ENCODE peak calls at places on chromosomes 6 and 20, in six cellular contexts. L is HepG2, J is HCT116, O is GM12878, C is H1, B is K562. W is an unnamed sample.

GRCh38 chr6:30447237-30447636 is 42.1 kb upstream of the HLA-E start:
- DNase-seq in L (peak), J (peak), O (no peak), C (peak), B (no peak), W (no peak)

GRCh38 chr6:101129851-101130250 is 248.7 kb upstream of the ASCC3 start:
- DNase-seq in L (no peak), J (no peak), O (no peak), C (no peak), B (no peak), W (no peak)

GRCh38 chr6:145887969-145888368 is 73.4 kb upstream of the FBXO30 start:
- DNase-seq in L (no peak), J (no peak), O (no peak), C (no peak), B (no peak), W (peak)

GRCh38 chr6:139912735-139913400 is 538.4 kb upstream of the CITED2 start:
- DNase-seq in L (no peak), J (no peak), O (no peak), C (no peak), B (no peak), W (no peak)

GRCh38 chr6:14035448-14035847 is 82.1 kb upstream of the CD83 start:
- DNase-seq in L (no peak), J (no peak), O (no peak), C (peak), B (no peak), W (no peak)

GRCh38 chr6:11194399-11195274 is 37.8 kb downstream of the NEDD9 start:
- DNase-seq in L (no peak), J (no peak), O (no peak), C (no peak), B (no peak), W (no peak)

GRCh38 chr20:34364013-34364382 is 925 bp downstream of the ITCH start:
- DNase-seq in L (no peak), J (no peak), O (no peak), C (no peak), B (no peak), W (peak)

GRCh38 chr6:22668717-22669116 is 99.4 kb downstream of the HDGFL1 start:
- DNase-seq in L (no peak), J (no peak), O (no peak), C (no peak), B (no peak), W (no peak)

GRCh38 chr6:16466778-16467177 is 228.4 kb downstream of the GMPR start:
- DNase-seq in L (no peak), J (no peak), O (no peak), C (no peak), B (no peak), W (no peak)

GRCh38 chr6:46323312-46323965 is 152.7 kb upstream of the ENPP5 start:
- DNase-seq in L (no peak), J (no peak), O (no peak), C (no peak), B (no peak), W (no peak)

GRCh38 chr6:108766419-108766818 is 81.8 kb upstream of the ARMC2 start:
- DNase-seq in L (no peak), J (no peak), O (no peak), C (no peak), B (no peak), W (no peak)

GRCh38 chr6:1624848-1625341 is 15.2 kb downstream of the FOXC1 start:
- DNase-seq in L (no peak), J (no peak), O (no peak), C (no peak), B (no peak), W (peak)

GRCh38 chr6:144344651-144345050 is 59.5 kb downstream of the UTRN start:
- DNase-seq in L (no peak), J (no peak), O (no peak), C (no peak), B (no peak), W (no peak)

GRCh38 chr6:23446394-23447001 is 679.5 kb upstream of the NRSN1 start:
- DNase-seq in L (no peak), J (peak), O (no peak), C (no peak), B (no peak), W (peak)

GRCh38 chr6:133191323-133191722 is 49.8 kb upstream of the EYA4 start:
- DNase-seq in L (no peak), J (no peak), O (no peak), C (no peak), B (no peak), W (no peak)

GRCh38 chr6:84074988-84075781 is 41.6 kb downstream of the MRAP2 start:
- DNase-seq in L (no peak), J (peak), O (no peak), C (no peak), B (peak), W (no peak)

GRCh38 chr20:44754554-44754953 is 8.9 kb downstream of the KCNK15 start:
- DNase-seq in L (no peak), J (no peak), O (no peak), C (no peak), B (no peak), W (no peak)

GRCh38 chr6:37809144-37809543 is 10.4 kb upstream of the ZFAND3 start:
- DNase-seq in L (no peak), J (no peak), O (no peak), C (no peak), B (no peak), W (no peak)

GRCh38 chr20:59333260-59333845 is 32.9 kb downstream of the EDN3 start:
- DNase-seq in L (no peak), J (no peak), O (no peak), C (no peak), B (no peak), W (no peak)

GRCh38 chr20:2805682-2806350 is 5.4 kb upstream of the CPXM1 start:
- DNase-seq in L (no peak), J (no peak), O (no peak), C (no peak), B (peak), W (peak)

GRCh38 chr20:50221501-50222323 is 31.1 kb downstream of the CEBPB start:
- DNase-seq in L (no peak), J (no peak), O (no peak), C (no peak), B (no peak), W (no peak)

GRCh38 chr6:83707829-83708545 is 914 bp downstream of the SNAP91 start:
- DNase-seq in L (no peak), J (no peak), O (no peak), C (peak), B (no peak), W (no peak)

GRCh38 chr6:29992792-29993191 is 50.5 kb downstream of the HLA-A start:
- DNase-seq in L (no peak), J (peak), O (no peak), C (no peak), B (no peak), W (no peak)

GRCh38 chr6:1250489-1251197 is 61.3 kb upstream of the FOXQ1 start:
- DNase-seq in L (no peak), J (no peak), O (no peak), C (no peak), B (no peak), W (no peak)

GRCh38 chr20:53736122-53736756 is 142.6 kb upstream of the ZNF217 start:
- DNase-seq in L (peak), J (no peak), O (no peak), C (no peak), B (no peak), W (peak)

GRCh38 chr20:63108247-63108646 is 101.5 kb upstream of the BHLHE23 start:
- DNase-seq in L (no peak), J (no peak), O (no peak), C (no peak), B (no peak), W (no peak)

GRCh38 chr20:62047666-62048345 is 17.9 kb downstream of the TAF4 start:
- DNase-seq in L (no peak), J (no peak), O (no peak), C (no peak), B (no peak), W (no peak)

GRCh38 chr6:12174878-12175277 is 115.3 kb upstream of the EDN1 start:
- DNase-seq in L (no peak), J (no peak), O (no peak), C (no peak), B (no peak), W (no peak)

GRCh38 chr6:155630085-155630484 is 174.4 kb upstream of the NOX3 start:
- DNase-seq in L (no peak), J (no peak), O (no peak), C (no peak), B (no peak), W (no peak)

GRCh38 chr6:98593676-98594075 is 240.7 kb upstream of the POU3F2 start:
- DNase-seq in L (no peak), J (no peak), O (no peak), C (no peak), B (no peak), W (no peak)

GRCh38 chr6:64310214-64310613 is 674.6 kb downstream of the PHF3 start:
- DNase-seq in L (no peak), J (no peak), O (no peak), C (no peak), B (no peak), W (no peak)

GRCh38 chr6:159252955-159253508 is 83.8 kb downstream of the FNDC1 start:
- DNase-seq in L (peak), J (peak), O (peak), C (peak), B (peak), W (peak)

GRCh38 chr20:24648919-24649318 is 179.5 kb downstream of the SYNDIG1 start:
- DNase-seq in L (no peak), J (no peak), O (peak), C (no peak), B (no peak), W (no peak)

GRCh38 chr6:5894357-5894756 is 112.4 kb downstream of the NRN1 start:
- DNase-seq in L (no peak), J (no peak), O (no peak), C (no peak), B (no peak), W (no peak)

GRCh38 chr6:52285174-52286068 is 879 bp upstream of the MCM3 start:
- DNase-seq in L (peak), J (no peak), O (no peak), C (no peak), B (peak), W (no peak)

GRCh38 chr6:52283111-52283510 is 1.4 kb downstream of the MCM3 start:
- DNase-seq in L (no peak), J (no peak), O (no peak), C (no peak), B (no peak), W (no peak)

GRCh38 chr6:52284460-52285173 is at the start of gene MCM3:
- DNase-seq in L (peak), J (peak), O (peak), C (peak), B (peak), W (peak)

GRCh38 chr6:52286798-52287432 is 2.4 kb upstream of the MCM3 start:
- DNase-seq in L (peak), J (peak), O (no peak), C (no peak), B (peak), W (peak)

GRCh38 chr6:52284131-52284459 is 447 bp downstream of the MCM3 start:
- DNase-seq in L (peak), J (no peak), O (no peak), C (no peak), B (peak), W (no peak)
- TF ChIP-seq JUND in L (no peak), J (no peak), O (no peak), C (no peak), B (no peak), W (no peak)

GRCh38 chr6:42961020-42961470 is 491 bp downstream of the GNMT start:
- DNase-seq in L (peak), J (no peak), O (no peak), C (no peak), B (no peak), W (no peak)
- TF ChIP-seq JUND in L (no peak), J (no peak), O (no peak), C (no peak), B (no peak), W (no peak)

GRCh38 chr20:32446301-32447100 is 88.4 kb downstream of the ASXL1 start:
- DNase-seq in L (no peak), J (no peak), O (no peak), C (no peak), B (no peak), W (no peak)

GRCh38 chr20:32449057-32449889 is 91.1 kb downstream of the ASXL1 start:
- DNase-seq in L (no peak), J (no peak), O (no peak), C (no peak), B (no peak), W (no peak)

GRCh38 chr20:32445539-32446273 is 87.6 kb downstream of the ASXL1 start:
- DNase-seq in L (no peak), J (no peak), O (no peak), C (no peak), B (no peak), W (peak)

GRCh38 chr20:32448306-32449056 is 90.3 kb downstream of the ASXL1 start:
- DNase-seq in L (no peak), J (no peak), O (no peak), C (no peak), B (no peak), W (no peak)

GRCh38 chr20:32447136-32448027 is 89.3 kb downstream of the ASXL1 start:
- DNase-seq in L (no peak), J (no peak), O (no peak), C (no peak), B (no peak), W (no peak)
- TF ChIP-seq JUND in L (no peak), J (no peak), O (no peak), C (no peak), B (no peak), W (no peak)

DNA sequence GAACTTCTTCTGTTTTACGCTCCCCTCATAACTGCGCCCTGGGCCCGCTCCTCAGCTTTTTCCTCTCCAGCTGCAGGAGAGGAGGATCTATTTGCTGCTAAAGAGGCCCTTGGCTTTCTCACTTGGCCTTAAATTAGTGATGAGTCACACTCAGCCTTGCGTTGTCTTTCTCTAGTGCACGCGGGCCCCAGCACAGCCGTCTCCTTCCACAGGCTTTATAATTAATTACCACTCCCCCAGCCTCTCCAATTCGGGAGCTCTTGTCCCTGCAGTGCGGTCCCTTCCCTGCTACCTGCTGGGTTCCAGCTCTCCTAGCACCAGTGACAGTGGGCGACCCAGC is 25.2 kb downstream of the PACSIN1 start:
- DNase-seq in L (no peak), J (no peak), O (no peak), C (no peak), B (peak), W (no peak)
- TF ChIP-seq JUND in L (no peak), J (no peak), O (no peak), C (peak), B (peak), W (no peak)

GRCh38 chr20:20492521-20493334 is 124.8 kb downstream of the INSM1 start:
- DNase-seq in L (no peak), J (no peak), O (no peak), C (no peak), B (no peak), W (no peak)

GRCh38 chr20:20490673-20491072 is 122.8 kb downstream of the INSM1 start:
- DNase-seq in L (no peak), J (no peak), O (no peak), C (no peak), B (no peak), W (no peak)

GRCh38 chr20:20489623-20490341 is 121.9 kb downstream of the INSM1 start:
- DNase-seq in L (no peak), J (no peak), O (no peak), C (no peak), B (no peak), W (no peak)

GRCh38 chr20:20491784-20492145 is 123.9 kb downstream of the INSM1 start:
- DNase-seq in L (no peak), J (no peak), O (no peak), C (no peak), B (no peak), W (no peak)

GRCh38 chr20:20491110-20491783 is 123.3 kb downstream of the INSM1 start:
- DNase-seq in L (no peak), J (no peak), O (no peak), C (no peak), B (no peak), W (no peak)
- TF ChIP-seq JUND in L (no peak), J (no peak), O (no peak), C (no peak), B (no peak), W (no peak)

GRCh38 chr6:39377530-39377929 is 55.0 kb upstream of the KCNK16 start:
- DNase-seq in L (peak), J (peak), O (no peak), C (peak), B (no peak), W (peak)
- TF ChIP-seq JUND in L (no peak), J (no peak), O (no peak), C (no peak), B (no peak), W (no peak)